ENCODE peak calls at places on chromosomes 5 and 9, in nine cellular contexts. M is activated T-helper 1 cell treated with Interleukin-2 at 50 U/mL for 16 hours; S is NCI-H1105 treated with DMSO at 0.1 percent for 48 hours; A is progenitor cell of endocrine pancreas; P is DMS79; R is omental fat pad; J is AG10803; N is stimulated activated CD8-positive, alpha-beta memory T cell treated with anti-CD3 and anti-CD28 coated beads, Interleukin-4, amount 100 ng/mL, for 4 hours; B is NCI-H1694. E is an unnamed sample.

GRCh38 chr5:107676702-107677101 is 6.0 kb upstream of the EFNA5 start:
- DNase-seq in M (no peak), S (no peak), A (no peak), P (no peak), R (no peak), J (no peak), N (no peak), B (no peak), E (no peak)

GRCh38 chr5:17951392-17952169 is 317.3 kb downstream of the TAF11L14 start:
- DNase-seq in M (no peak), S (no peak), A (no peak), P (no peak), R (no peak), J (no peak), N (no peak), B (peak; percentile 20), E (no peak)

GRCh38 chr9:122020398-122020797 is 72.7 kb downstream of the TTLL11 start:
- DNase-seq in M (no peak), S (no peak), A (no peak), P (no peak), R (no peak), J (no peak), N (no peak), B (no peak), E (no peak)

GRCh38 chr5:122766130-122766529 is 8.8 kb upstream of the SNX2 start:
- DNase-seq in M (no peak), S (no peak), A (no peak), P (no peak), R (no peak), J (no peak), N (no peak), B (no peak), E (no peak)

GRCh38 chr9:92749934-92750315 is 14.7 kb downstream of the BICD2 start:
- DNase-seq in M (no peak), S (peak; percentile 76), A (no peak), P (no peak), R (no peak), J (peak; percentile 48), N (no peak), B (no peak), E (no peak)

GRCh38 chr5:120098902-120099301 is 365.2 kb upstream of the PRR16 start:
- DNase-seq in M (no peak), S (no peak), A (no peak), P (no peak), R (no peak), J (no peak), N (no peak), B (no peak), E (peak; percentile 29)

GRCh38 chr9:109683521-109683920 is 96.5 kb upstream of the PALM2AKAP2 start:
- DNase-seq in M (no peak), S (no peak), A (no peak), P (no peak), R (no peak), J (no peak), N (no peak), B (no peak), E (no peak)

GRCh38 chr9:126915281-126915816 is 767 bp downstream of the RALGPS1 start:
- DNase-seq in M (peak; percentile 47), S (peak; percentile 75), A (peak; percentile 82), P (peak; percentile 60), R (no peak), J (no peak), N (peak; percentile 8), B (no peak), E (no peak)

E was measured in AG04450.